ENCODE peak calls at places on chromosomes 5 and 9, in six cellular contexts. V, H, B, L, Z and X are unnamed samples.

GRCh38 chr9:77833686-77834429 is 185.7 kb upstream of the GNA14 start:
- DNase-seq in V (peak), H (no peak), B (peak), L (no peak), Z (no peak), X (no peak)

GRCh38 chr5:73451218-73452130 is 2.9 kb upstream of the FOXD1 start:
- DNase-seq in V (peak), H (no peak), B (peak), L (peak), Z (no peak), X (no peak)

GRCh38 chr9:117704597-117704996 is 394 bp downstream of the TLR4 start:
- DNase-seq in V (no peak), H (no peak), B (no peak), L (no peak), Z (no peak), X (no peak)

GRCh38 chr9:928363-929042 is 48.0 kb upstream of the DMRT3 start:
- DNase-seq in V (peak), H (no peak), B (no peak), L (no peak), Z (no peak), X (no peak)

GRCh38 chr9:4762108-4762888 is 21.3 kb upstream of the AK3 start:
- DNase-seq in V (peak), H (no peak), B (peak), L (peak), Z (peak), X (no peak)

GRCh38 chr5:1330146-1330846 is 14.6 kb downstream of the CLPTM1L start:
- DNase-seq in V (no peak), H (no peak), B (peak), L (no peak), Z (no peak), X (no peak)

GRCh38 chr9:76893395-76893932 is 12.4 kb downstream of the PRUNE2 start:
- DNase-seq in V (peak), H (no peak), B (peak), L (no peak), Z (no peak), X (no peak)

GRCh38 chr5:16550316-16550952 is 66.4 kb downstream of the RETREG1 start:
- DNase-seq in V (peak), H (no peak), B (no peak), L (no peak), Z (no peak), X (peak)

GRCh38 chr5:109558364-109558763 is 131.4 kb upstream of the MAN2A1 start:
- DNase-seq in V (no peak), H (no peak), B (peak), L (no peak), Z (no peak), X (no peak)

GRCh38 chr5:84290161-84290560 is 94.5 kb downstream of the EDIL3 start:
- DNase-seq in V (no peak), H (no peak), B (peak), L (no peak), Z (no peak), X (no peak)

GRCh38 chr5:112738180-112738560 is 485 bp downstream of the APC start:
- DNase-seq in V (peak), H (no peak), B (peak), L (no peak), Z (no peak), X (no peak)

GRCh38 chr9:24218656-24219055 is 327.0 kb downstream of the IZUMO3 start:
- DNase-seq in V (no peak), H (no peak), B (peak), L (no peak), Z (no peak), X (no peak)

GRCh38 chr9:120412425-120412951 is 167.5 kb downstream of the CDK5RAP2 start:
- DNase-seq in V (peak), H (peak), B (peak), L (no peak), Z (no peak), X (no peak)

GRCh38 chr9:127128341-127129072 is 6.1 kb upstream of the ANGPTL2 start:
- DNase-seq in V (peak), H (no peak), B (peak), L (no peak), Z (no peak), X (no peak)